ENCODE peak calls at places on chromosomes 5 and 9, in eight cellular contexts. E is GM23338, Q is K562, N is Panc1, Y is upper lobe of left lung, M is GM12878, R is HCT116, J is HepG2. S is an unnamed sample. For H3K4me1, the result is how much of the 10 kb centered on the place peaks cover.

GRCh38 chr5:114208120-114208519 is 153.8 kb upstream of the KCNN2 start:
- ATAC-seq in Y (no peak), R (no peak), Q (no peak), J (no peak), E (no peak), N (no peak), M (no peak), S (no peak)

GRCh38 chr5:127660048-127660733 is 11.3 kb downstream of the CTXN3 start:
- ATAC-seq in Q (no peak), N (no peak), Y (no peak), J (no peak), M (no peak), E (peak), R (no peak), S (no peak)

GRCh38 chr9:134988706-134989105 is 71.0 kb upstream of the FCN1 start:
- ATAC-seq in N (no peak), Y (no peak), R (no peak), Q (no peak), M (no peak), J (no peak), E (no peak), S (no peak)

GRCh38 chr9:119009253-119009652 is 360.0 kb downstream of the BRINP1 start:
- ATAC-seq in Q (no peak), M (peak), R (no peak), J (no peak), E (no peak), Y (peak), N (no peak), S (no peak)

GRCh38 chr5:17370651-17371050 is 127.4 kb upstream of the TAF11L2 start:
- ATAC-seq in Q (no peak), E (no peak), Y (no peak), N (no peak), M (no peak), J (no peak), R (no peak), S (no peak)

GRCh38 chr5:91089758-91090157 is 293.4 kb downstream of the ARRDC3 start:
- ATAC-seq in J (no peak), Y (no peak), E (no peak), Q (no peak), R (no peak), N (no peak), M (no peak), S (no peak)

GRCh38 chr5:66873990-66874389 is 277.8 kb downstream of the MAST4 start:
- ATAC-seq in N (no peak), R (no peak), Y (no peak), J (no peak), Q (no peak), E (no peak), M (no peak), S (no peak)

GRCh38 chr5:80407735-80408474 is at the start of gene ZFYVE16:
- ATAC-seq in E (peak), Q (peak), Y (peak), J (peak), R (peak), N (peak), M (peak), S (peak)

GRCh38 chr5:158387499-158387898 is 528.6 kb upstream of the CLINT1 start:
- ATAC-seq in Y (no peak), M (no peak), E (no peak), J (no peak), Q (no peak), N (no peak), R (no peak), S (no peak)

GRCh38 chr5:112227911-112228631 is 191.0 kb downstream of the EPB41L4A start:
- ATAC-seq in J (peak), Y (peak), Q (no peak), R (peak), E (no peak), M (no peak), N (no peak), S (peak)

GRCh38 chr9:130579738-130580463 is 524 bp downstream of the FUBP3 start:
- ATAC-seq in R (peak), Y (peak), E (peak), Q (peak), M (peak), N (peak), J (peak), S (peak)

DNA sequence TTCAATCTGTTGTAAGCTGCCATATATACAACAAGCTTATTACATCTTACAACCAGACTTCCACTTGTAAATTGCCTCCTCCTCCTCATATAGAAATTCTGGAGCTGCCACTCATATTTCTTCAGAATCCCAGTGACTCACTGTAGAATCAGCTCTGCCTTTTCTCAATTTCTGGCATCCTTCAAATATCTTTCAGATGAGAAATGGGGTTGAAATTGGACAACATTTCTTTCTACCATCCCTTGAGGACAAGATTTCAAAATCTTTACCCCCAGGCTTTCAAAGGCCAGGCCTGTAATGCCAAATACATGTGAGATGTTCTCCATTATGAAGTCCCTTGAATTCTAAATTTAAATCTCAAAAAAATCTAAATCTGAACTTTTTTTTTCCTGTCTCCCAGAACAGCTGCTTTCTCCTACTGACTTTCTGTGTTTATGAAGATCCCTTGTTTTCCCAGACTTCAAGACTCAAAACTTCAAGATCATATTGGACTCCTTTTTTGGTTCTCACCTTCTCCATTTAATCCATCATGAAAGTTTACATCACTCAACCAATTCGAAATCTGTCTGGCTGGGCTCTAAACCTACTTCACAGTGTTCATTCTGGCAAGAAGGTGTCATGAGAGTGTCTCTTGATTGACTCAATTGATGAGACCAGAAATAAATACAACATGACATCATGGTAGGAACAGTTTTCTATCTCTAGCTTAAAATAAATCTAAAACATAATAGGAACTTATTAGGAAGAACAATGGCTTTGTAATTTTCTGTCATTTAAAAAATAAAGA is 109.8 kb downstream of the HMHB1 start:
- ATAC-seq in E (no peak), N (peak), Q (no peak), J (no peak), Y (peak), M (no peak), R (peak), S (peak)
- TF ChIP-seq POLR2AphosphoS5 in E (no peak), N (no peak), Q (no peak), J (no peak), Y (no peak), M (no peak), R (no peak), S (peak)

GRCh38 chr5:139638736-139639618 is 9.2 kb upstream of the CXXC5 start:
- ATAC-seq in R (no peak), N (no peak), M (no peak), E (no peak), Q (no peak), Y (no peak), J (no peak), S (no peak)

GRCh38 chr5:139642213-139642612 is 5.9 kb upstream of the CXXC5 start:
- ATAC-seq in M (no peak), Y (no peak), E (no peak), R (no peak), J (no peak), Q (no peak), N (no peak), S (no peak)

GRCh38 chr5:139641116-139642080 is 6.8 kb upstream of the CXXC5 start:
- ATAC-seq in Y (no peak), Q (no peak), N (no peak), M (no peak), R (no peak), E (no peak), J (no peak), S (no peak)

GRCh38 chr5:139639619-139640431 is 8.3 kb upstream of the CXXC5 start:
- ATAC-seq in M (no peak), Q (no peak), R (no peak), N (no peak), E (no peak), Y (no peak), J (no peak), S (no peak)

DNA sequence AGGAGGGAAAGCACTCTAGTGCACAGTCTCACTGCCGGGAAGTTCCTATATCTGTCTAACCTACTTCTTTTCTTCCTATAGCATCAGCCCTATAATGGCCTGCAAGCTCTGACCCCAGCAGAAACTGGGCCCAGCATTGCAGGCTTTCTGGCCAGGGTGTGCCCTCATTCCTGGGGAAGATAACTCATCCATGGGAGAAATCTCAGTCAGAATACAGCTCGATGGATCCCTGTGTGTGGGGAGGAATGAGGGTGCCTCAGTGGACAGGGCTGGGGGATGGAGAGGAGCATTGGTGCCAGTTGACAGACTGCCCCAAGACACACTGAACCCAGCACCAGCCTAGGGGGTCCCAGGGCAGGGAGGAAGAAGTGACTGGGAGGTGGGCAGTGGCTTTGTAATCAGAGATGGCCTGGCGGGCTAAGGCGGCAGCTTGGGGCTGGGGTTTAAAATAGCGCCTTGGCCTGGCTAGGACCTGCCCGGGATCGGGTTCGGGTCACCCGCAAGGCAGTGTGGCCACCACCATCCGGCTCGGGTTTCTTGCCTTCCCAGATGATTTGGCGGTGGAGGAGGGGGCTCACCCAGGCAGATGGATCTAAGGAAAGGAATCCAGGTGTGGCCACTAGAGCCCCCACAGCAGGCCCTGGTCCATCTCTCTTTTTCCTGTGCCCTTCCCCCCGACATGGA is 7.6 kb upstream of the CXXC5 start:
- ATAC-seq in E (peak), N (no peak), J (no peak), R (no peak), Q (no peak), M (no peak), Y (no peak), S (no peak)
- H3K4me1 ChIP-seq in E (half or more), N (half or more), J (half or more), R (half or more), Q (half or more), M (under half), Y (under half), S (under half)

GRCh38 chr5:43066231-43066798 is 26.2 kb upstream of the ANXA2R start:
- ATAC-seq in M (peak), R (peak), Y (peak), E (peak), J (peak), N (peak), Q (peak), S (peak)

GRCh38 chr5:43063731-43064171 is 23.6 kb upstream of the ANXA2R start:
- ATAC-seq in R (no peak), M (no peak), Y (no peak), Q (peak), E (peak), N (peak), J (no peak), S (no peak)

GRCh38 chr5:43066799-43067741 is 27.0 kb upstream of the ANXA2R start:
- ATAC-seq in R (peak), Q (peak), M (peak), J (peak), Y (peak), E (peak), N (peak), S (peak)

GRCh38 chr5:43065384-43066230 is 25.5 kb upstream of the ANXA2R start:
- ATAC-seq in J (peak), N (peak), E (peak), R (peak), Q (peak), M (peak), Y (peak), S (no peak)

GRCh38 chr5:43068037-43068436 is 27.9 kb upstream of the ANXA2R start:
- ATAC-seq in M (no peak), J (no peak), N (no peak), R (no peak), E (no peak), Q (no peak), Y (no peak), S (no peak)
- H3K4me3 ChIP-seq in M (peak), J (peak), N (peak), R (no peak), E (peak), Q (peak), Y (peak), S (peak)

DNA sequence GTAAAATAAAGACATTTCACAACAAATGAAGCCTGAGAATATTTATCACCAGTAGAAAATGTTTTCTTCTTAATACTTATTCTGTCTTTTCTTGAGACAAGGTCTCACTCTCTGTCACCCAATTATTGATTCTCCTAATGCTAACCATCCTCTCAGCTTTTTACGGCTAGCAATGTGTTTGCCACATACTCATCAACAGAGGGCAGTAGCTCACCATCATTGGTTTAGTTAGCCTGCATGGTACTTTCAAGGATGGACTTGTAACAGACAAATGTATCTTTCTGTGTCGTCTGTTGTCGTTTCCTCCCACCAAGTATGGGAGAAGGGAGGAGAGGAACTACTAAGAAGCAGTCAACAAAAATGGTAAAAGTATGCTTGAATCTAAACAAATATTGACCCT is 5.9 kb upstream of the ACO1 start:
- ATAC-seq in E (peak), N (peak), J (peak), Q (peak), Y (peak), R (peak), M (peak), S (peak)
- TF ChIP-seq POLR2AphosphoS5 in E (no peak), N (no peak), J (no peak), Q (no peak), Y (no peak), R (no peak), M (no peak), S (no peak)

DNA sequence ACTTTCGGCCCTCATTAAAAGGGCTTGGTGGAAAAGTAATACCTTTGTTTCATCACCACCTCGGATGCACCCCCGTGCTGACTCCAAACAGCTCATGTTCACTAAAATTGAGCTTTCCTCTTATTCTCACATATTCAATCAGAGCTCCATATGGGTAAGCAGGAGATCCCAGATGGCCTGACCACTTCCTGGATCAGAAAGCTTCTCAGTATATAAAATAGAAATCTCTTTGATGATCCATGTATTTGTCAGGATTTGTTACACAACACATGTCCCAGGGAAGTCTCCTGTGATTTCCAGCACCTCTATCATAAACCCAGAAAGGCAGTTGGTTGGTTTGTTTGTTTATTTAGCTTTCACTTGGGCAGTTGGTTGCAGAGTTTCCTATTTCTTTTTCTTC is 402.0 kb downstream of the MLLT3 start:
- ATAC-seq in J (no peak), M (no peak), N (no peak), R (no peak), Q (no peak), E (no peak), Y (no peak), S (no peak)
- H3K4me1 ChIP-seq in J (under half), M (under half), N (under half), R (under half), Q (under half), E (under half), Y (under half), S (under half)

GRCh38 chr9:100350188-100350587 is 2.6 kb downstream of the TEX10 start:
- ATAC-seq in R (no peak), Y (no peak), J (no peak), M (peak), E (no peak), Q (peak), N (no peak), S (no peak)
- H3K4me3 ChIP-seq in R (no peak), Y (no peak), J (peak), M (peak), E (peak), Q (peak), N (no peak), S (no peak)

DNA sequence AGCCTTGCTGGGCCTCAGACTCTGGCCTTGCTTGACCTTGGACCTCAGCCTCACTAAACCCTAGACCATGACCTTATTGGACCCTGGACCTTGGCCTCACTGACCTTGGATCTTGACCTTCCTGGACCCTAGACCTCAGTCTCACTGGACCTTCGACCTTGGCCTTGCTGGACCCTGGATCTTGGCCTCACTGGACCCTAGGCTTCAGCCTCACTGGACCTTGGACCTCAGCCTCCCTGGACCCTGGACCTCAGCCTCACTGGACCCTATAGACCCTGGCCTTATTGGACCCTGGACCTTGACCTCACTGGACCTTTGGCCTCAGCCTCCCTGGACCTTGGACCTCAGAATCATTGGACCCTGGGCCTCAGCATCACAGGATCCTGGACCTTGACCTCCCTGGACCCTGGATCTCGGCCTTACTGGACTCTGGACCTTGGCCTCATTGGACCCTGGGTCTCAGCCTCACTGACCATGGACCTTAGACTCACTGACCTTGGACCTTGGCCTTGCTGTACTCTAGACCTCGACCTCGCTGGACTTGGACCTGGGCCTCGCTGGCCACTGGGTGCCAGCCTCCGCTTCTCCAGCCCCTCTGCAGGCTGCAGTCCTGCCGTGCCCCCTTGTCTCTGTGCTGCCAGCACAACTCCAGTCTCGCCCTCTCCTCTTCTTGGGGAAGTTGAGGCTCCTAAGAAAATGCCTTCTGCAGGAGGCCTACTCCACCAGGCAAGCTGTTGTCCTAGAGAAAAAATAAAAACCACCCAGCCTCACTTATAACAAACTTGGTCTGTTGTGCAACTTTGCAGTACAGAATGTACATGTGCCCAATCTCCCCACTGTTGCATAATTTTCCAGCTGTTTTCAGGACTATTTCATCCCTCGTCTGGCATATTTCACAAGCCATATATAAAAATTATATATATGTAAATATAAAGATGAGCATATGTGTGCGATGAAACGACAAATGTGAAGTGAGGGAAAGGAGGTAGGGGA is 11.0 kb upstream of the ADAMTS2 start:
- ATAC-seq in E (no peak), Q (no peak), M (no peak), N (no peak), Y (peak), J (no peak), R (no peak), S (peak)
- TF ChIP-seq POLR2AphosphoS5 in E (no peak), Q (no peak), M (no peak), N (no peak), Y (peak), J (no peak), R (no peak), S (peak)

GRCh38 chr9:82436480-82436879 is 447.9 kb downstream of the SPATA31D1 start:
- ATAC-seq in Q (no peak), J (no peak), E (no peak), N (no peak), M (no peak), R (no peak), Y (no peak), S (no peak)
- H3K4me1 ChIP-seq in Q (under half), J (under half), E (under half), N (under half), M (under half), R (under half), Y (under half), S (under half)

GRCh38 chr5:35230043-35230611 is at the start of gene PRLR:
- ATAC-seq in N (peak), J (peak), E (peak), Q (no peak), R (no peak), Y (peak), M (peak), S (peak)
- H3K4me3 ChIP-seq in N (peak), J (peak), E (peak), Q (no peak), R (no peak), Y (peak), M (peak), S (peak)

DNA sequence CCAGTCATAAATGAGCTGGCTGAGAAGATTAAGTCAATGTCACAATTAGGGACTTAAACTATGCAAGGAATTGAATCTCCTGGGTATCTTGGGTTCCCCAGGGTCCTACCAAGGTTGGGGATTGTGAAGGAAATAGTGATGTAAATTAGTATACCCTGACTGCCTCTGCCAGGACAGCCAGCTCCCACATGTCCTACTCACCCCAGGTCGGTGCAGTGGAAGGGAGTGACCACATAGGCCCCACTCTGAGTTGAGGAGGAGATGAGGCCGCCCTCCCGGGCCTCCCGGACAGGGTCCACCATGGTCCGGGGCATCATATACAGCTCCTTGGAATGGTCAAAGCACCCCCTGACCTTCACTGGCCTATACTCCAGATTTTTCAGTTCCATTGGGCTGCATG is 2.7 kb downstream of the SURF1 start:
- ATAC-seq in M (no peak), N (no peak), Q (no peak), E (no peak), J (no peak), R (no peak), Y (no peak), S (no peak)
- TF ChIP-seq POLR2AphosphoS5 in M (no peak), N (no peak), Q (no peak), E (no peak), J (no peak), R (no peak), Y (no peak), S (no peak)